ENCODE peak calls at places on chromosomes 5 and 9, in seven cellular contexts. I is testis, E is upper lobe of left lung, F is NB4, Z is A549, M is GM12891, R is stomach. V is an unnamed sample.

GRCh38 chr9:112496074-112496722 is 9.6 kb downstream of the KIAA1958 start:
- DNase-seq in M (no peak), E (no peak), I (no peak), Z (no peak), F (peak; percentile 84), R (no peak), V (no peak)

GRCh38 chr5:11329676-11330075 is 568.6 kb upstream of the DAP start:
- DNase-seq in F (no peak), M (no peak), Z (no peak), I (no peak), E (no peak), R (no peak), V (no peak)

GRCh38 chr9:129944501-129945116 is 98.4 kb downstream of the FNBP1 start:
- DNase-seq in F (peak; percentile 80), Z (no peak), R (no peak), I (no peak), M (no peak), E (no peak), V (no peak)

GRCh38 chr9:6911901-6912650 is 154.3 kb downstream of the KDM4C start:
- DNase-seq in F (no peak), E (no peak), M (no peak), I (no peak), Z (no peak), R (no peak), V (no peak)

GRCh38 chr5:170571331-170571731 is 67.5 kb downstream of the KCNIP1 start:
- DNase-seq in E (no peak), M (no peak), F (no peak), Z (peak; percentile 57), R (no peak), I (no peak), V (no peak)

GRCh38 chr9:130987738-130988399 is 21.1 kb upstream of the LAMC3 start:
- DNase-seq in F (no peak), Z (no peak), E (no peak), M (no peak), I (no peak), R (no peak), V (no peak)

GRCh38 chr9:136326061-136326776 is 1.1 kb upstream of the GPSM1 start:
- DNase-seq in Z (no peak), R (no peak), M (no peak), E (peak; percentile 82), F (no peak), I (peak; percentile 53), V (no peak)

GRCh38 chr9:135577256-135577655 is 15.7 kb downstream of the PAEP start:
- DNase-seq in F (no peak), E (no peak), M (no peak), R (no peak), I (no peak), Z (no peak), V (no peak)

GRCh38 chr9:27391495-27391894 is 94.5 kb upstream of the EQTN start:
- DNase-seq in I (no peak), R (no peak), M (no peak), Z (no peak), F (no peak), E (no peak), V (no peak)

GRCh38 chr5:89012361-89012760 is 129.4 kb upstream of the MEF2C start:
- DNase-seq in I (no peak), F (no peak), E (no peak), M (no peak), R (no peak), Z (no peak), V (no peak)

DNA sequence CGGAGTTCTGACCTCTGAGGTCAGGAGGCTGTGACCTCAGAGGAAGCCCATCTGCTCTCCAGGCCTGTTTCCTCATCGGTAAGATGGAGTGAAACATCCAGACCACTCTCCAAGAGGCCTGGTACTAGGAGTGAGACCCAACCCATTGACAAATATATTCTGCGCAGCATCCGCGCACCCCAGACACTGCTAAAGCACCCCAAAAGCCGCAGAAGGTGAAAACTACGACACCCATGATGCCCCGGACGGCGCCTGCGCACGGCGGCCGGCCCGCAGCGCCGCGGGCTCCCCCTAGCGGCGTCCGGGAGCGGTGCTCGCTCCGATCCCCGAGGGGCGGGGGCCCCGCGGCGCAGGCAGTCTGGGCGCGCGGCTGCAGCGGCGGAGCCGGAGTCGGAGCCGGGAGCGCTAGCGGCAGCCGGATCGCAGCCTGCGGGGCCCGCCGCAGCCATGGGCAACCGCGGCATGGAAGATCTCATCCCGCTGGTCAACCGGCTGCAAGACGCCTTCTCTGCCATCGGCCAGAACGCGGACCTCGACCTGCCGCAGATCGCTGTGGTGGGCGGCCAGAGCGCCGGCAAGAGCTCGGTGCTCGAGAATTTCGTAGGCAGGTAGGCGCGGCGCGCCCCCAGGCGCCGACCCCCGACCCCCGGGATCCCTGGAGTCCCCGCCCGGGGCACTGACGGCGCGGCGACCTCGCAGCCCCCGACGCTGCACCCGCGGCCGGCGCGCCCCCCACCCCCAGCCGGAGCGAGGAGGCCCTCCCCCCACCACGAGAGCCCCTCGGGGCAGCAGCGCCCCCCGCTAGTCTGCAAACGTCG is at the start of gene DNM1:
- DNase-seq in R (peak; percentile 69), E (peak; percentile 95), I (peak; percentile 52), M (peak; percentile 99), F (peak; percentile 76), Z (peak; percentile 89), V (no peak)
- TF ChIP-seq POLR2A in R (no peak), E (no peak), I (no peak), M (no peak), F (peak; percentile 47), Z (peak; percentile 54), V (no peak)

GRCh38 chr5:172712610-172713009 is 58.4 kb downstream of the DUSP1 start:
- DNase-seq in M (no peak), I (no peak), F (no peak), R (no peak), Z (no peak), E (no peak), V (no peak)

GRCh38 chr5:172714491-172715420 is 56.2 kb downstream of the DUSP1 start:
- DNase-seq in M (peak; percentile 62), F (peak; percentile 74), Z (peak; percentile 98), I (peak; percentile 85), R (peak; percentile 79), E (no peak), V (peak; percentile 71)

GRCh38 chr5:172713809-172714490 is 57.0 kb downstream of the DUSP1 start:
- DNase-seq in M (no peak), E (peak; percentile 71), F (no peak), Z (no peak), R (no peak), I (no peak), V (no peak)

GRCh38 chr5:172715421-172715780 is 55.6 kb downstream of the DUSP1 start:
- DNase-seq in F (no peak), M (no peak), Z (no peak), E (no peak), R (no peak), I (no peak), V (no peak)

GRCh38 chr5:172713113-172713808 is 57.7 kb downstream of the DUSP1 start:
- DNase-seq in Z (peak; percentile 62), M (peak; percentile 56), I (peak; percentile 72), E (peak; percentile 91), R (peak; percentile 62), F (peak; percentile 44), V (no peak)
- TF ChIP-seq POLR2A in Z (no peak), M (no peak), I (no peak), E (no peak), R (no peak), F (no peak), V (no peak)

DNA sequence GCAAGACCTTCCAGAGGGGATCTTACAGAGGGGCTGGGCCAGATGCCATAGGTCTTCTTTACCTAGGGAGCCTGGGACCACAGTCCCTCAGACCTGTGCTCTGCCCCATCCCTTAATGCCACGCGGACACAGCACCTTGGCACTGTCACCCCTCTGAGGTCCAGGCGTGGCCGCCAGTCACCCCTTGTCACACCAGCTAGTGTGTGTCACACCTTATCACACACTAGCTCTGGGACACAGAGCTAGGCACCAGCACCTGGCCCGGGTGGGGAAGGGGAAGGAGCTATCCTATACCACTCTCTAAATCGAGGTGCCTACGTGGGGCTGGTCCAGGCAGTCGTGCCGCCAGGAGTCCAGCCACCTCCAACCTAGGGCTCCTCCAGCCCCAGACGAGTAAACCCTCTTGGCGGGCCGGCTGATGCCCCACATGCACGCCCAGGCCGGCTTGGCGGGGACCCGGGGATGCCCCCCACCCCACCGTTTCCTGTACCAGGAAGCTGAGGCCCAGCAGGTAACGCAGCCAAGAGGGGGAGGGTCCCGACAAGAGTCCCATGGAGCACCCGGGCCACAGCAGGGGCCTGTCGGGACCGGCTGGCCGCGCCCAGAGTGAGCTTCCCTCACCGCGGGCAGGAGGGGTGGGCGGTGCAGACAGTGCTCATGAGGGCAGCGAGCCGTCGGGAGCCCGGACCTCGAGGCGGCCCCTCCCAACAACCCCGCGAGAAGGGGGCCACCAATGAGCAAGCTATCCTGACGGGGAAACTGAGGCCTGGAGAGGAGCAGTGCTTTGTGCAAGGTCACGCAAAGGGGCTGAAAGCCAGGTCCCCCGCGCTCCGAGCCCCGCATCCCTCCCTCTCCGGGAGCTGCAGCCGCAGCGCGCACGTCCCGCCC is 578 bp downstream of the CORO2A start:
- DNase-seq in Z (no peak), I (no peak), M (peak; percentile 31), E (peak; percentile 90), R (peak; percentile 48), F (peak; percentile 57), V (peak; percentile 36)
- TF ChIP-seq POLR2A in Z (no peak), I (no peak), M (no peak), E (no peak), R (no peak), F (no peak), V (no peak)

DNA sequence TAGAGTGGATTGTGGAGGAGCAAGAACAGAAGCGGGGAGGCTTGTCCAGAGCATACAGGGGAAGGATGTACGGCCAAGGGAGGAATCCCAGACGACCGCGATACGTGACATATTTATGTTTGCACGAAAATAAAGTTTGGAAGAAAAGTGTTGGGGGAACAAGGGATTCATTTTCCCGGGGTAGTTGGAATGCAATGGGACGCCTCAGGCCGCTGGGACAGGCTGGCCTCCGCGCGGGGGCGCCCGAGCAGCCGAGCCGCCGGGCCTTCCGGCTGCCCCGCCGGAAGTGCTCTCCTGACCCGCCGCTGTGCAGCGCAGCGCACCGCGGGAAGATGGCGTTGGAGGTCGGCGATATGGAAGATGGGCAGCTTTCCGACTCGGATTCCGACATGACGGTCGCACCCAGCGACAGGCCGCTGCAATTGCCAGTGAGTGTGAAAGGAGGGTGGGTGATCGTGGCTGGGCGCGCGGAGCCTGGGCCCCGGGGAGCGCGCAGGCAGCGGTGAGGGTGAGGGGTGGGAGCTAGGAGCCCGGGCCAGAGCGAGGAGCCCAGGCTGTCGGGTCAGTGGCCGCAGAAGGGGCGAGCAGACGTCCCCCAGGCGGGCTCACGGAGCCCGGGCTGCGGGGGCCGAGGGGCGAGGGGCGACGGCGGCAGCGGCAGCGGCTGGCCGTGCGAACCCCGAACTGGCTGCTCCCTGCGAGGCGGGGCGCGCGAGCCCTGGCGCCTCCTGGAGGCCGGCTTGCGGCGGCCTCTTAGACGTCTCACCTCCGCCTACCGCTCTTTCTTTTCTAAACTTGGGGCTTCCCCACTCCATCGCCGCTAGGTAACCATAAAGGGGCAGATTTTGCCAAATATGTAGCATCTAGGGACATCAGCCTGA is at the start of gene PHAX:
- DNase-seq in M (peak; percentile 87), Z (peak; percentile 77), R (peak; percentile 79), F (peak; percentile 87), I (peak; percentile 85), E (peak; percentile 96), V (peak; percentile 63)
- TF ChIP-seq POLR2A in M (peak; percentile 86), Z (peak; percentile 80), R (no peak), F (peak; percentile 66), I (no peak), E (peak; percentile 61), V (no peak)

V was measured in breast epithelium.